ENCODE peak calls at places on chromosomes 1 and 21, in ten cellular contexts. L is activated T-helper 1 cell treated with anti-CD3 and anti-CD28 coated beads, Interleukin-12 subunit alpha, Interleukin-12 subunit beta, Interleukin-2, Interleukin-4 antibody, amounts not matched to agents 30 ng/mL and 10 ng/mL and 1 ng/mL, durations not matched to agents 14 hours and 24 hours and 36 hours; I is NCI-H460; B is T-helper 2 cell; C is ovary; T is naive thymus-derived CD4-positive, alpha-beta T cell; M is KG1; A is iPS-NIHi11; U is skeletal muscle cell; H is AG08395. R is an unnamed sample.

GRCh38 chr1:173149887-173150286 is 57.2 kb downstream of the TNFSF4 start:
- DNase-seq in L (no peak), I (peak; percentile 70), B (no peak), C (no peak), T (no peak), M (no peak), A (no peak), U (peak; percentile 95), H (peak; percentile 49), R (peak; percentile 24)

GRCh38 chr1:75412616-75413015 is 198.3 kb downstream of the SLC44A5 start:
- DNase-seq in L (no peak), I (no peak), B (no peak), C (no peak), T (no peak), M (no peak), A (no peak), U (no peak), H (no peak), R (no peak)

GRCh38 chr1:199173356-199173755 is 534.5 kb downstream of the PTPRC start:
- DNase-seq in L (peak; percentile 35), I (no peak), B (no peak), C (no peak), T (peak; percentile 25), M (peak; percentile 30), A (no peak), U (peak; percentile 15), H (no peak), R (no peak)

GRCh38 chr1:9289090-9289534 is 3.6 kb upstream of the SPSB1 start:
- DNase-seq in L (peak; percentile 69), I (peak; percentile 60), B (peak; percentile 59), C (peak; percentile 78), T (peak; percentile 74), M (peak; percentile 57), A (no peak), U (no peak), H (no peak), R (peak; percentile 75)

GRCh38 chr1:178694923-178695525 is 30.0 kb upstream of the RALGPS2 start:
- DNase-seq in L (no peak), I (no peak), B (no peak), C (no peak), T (no peak), M (no peak), A (no peak), U (no peak), H (no peak), R (no peak)

GRCh38 chr1:16019580-16020277 is 1.9 kb upstream of the HSPB7 start:
- DNase-seq in L (no peak), I (no peak), B (no peak), C (peak; percentile 43), T (no peak), M (no peak), A (no peak), U (no peak), H (peak; percentile 62), R (peak; percentile 71)

GRCh38 chr1:46302091-46303037 is 1.1 kb downstream of the LRRC41 start:
- DNase-seq in L (peak; percentile 50), I (peak; percentile 11), B (peak; percentile 28), C (peak; percentile 53), T (peak; percentile 55), M (peak; percentile 51), A (peak; percentile 74), U (no peak), H (peak; percentile 53), R (peak; percentile 64)

GRCh38 chr1:224132901-224133300 is 19.0 kb downstream of the FBXO28 start:
- DNase-seq in L (no peak), I (no peak), B (no peak), C (no peak), T (no peak), M (no peak), A (no peak), U (no peak), H (no peak), R (no peak)

GRCh38 chr1:160128636-160129035 is 13.1 kb downstream of the ATP1A2 start:
- DNase-seq in L (no peak), I (no peak), B (no peak), C (no peak), T (no peak), M (no peak), A (no peak), U (no peak), H (no peak), R (no peak)

GRCh38 chr1:31575373-31576140 is 758 bp upstream of the TINAGL1 start:
- DNase-seq in L (no peak), I (no peak), B (no peak), C (peak; percentile 27), T (no peak), M (no peak), A (no peak), U (no peak), H (no peak), R (no peak)

GRCh38 chr1:226649780-226650179 is 89.3 kb downstream of the ITPKB start:
- DNase-seq in L (no peak), I (no peak), B (no peak), C (no peak), T (peak; percentile 48), M (no peak), A (peak; percentile 25), U (no peak), H (peak; percentile 31), R (no peak)

GRCh38 chr1:212987702-212988322 is 27.9 kb downstream of the ANGEL2 start:
- DNase-seq in L (no peak), I (no peak), B (no peak), C (no peak), T (no peak), M (no peak), A (no peak), U (no peak), H (peak; percentile 25), R (no peak)

GRCh38 chr21:27021801-27022200 is 54.9 kb upstream of the ADAMTS5 start:
- DNase-seq in L (no peak), I (no peak), B (no peak), C (no peak), T (no peak), M (no peak), A (no peak), U (no peak), H (no peak), R (no peak)

GRCh38 chr1:10528066-10529014 is 53.6 kb downstream of the PEX14 start:
- DNase-seq in L (no peak), I (peak; percentile 86), B (no peak), C (no peak), T (no peak), M (no peak), A (no peak), U (peak; percentile 48), H (peak; percentile 93), R (peak; percentile 61)

GRCh38 chr1:212514056-212514614 is 81.4 kb downstream of the NENF start:
- DNase-seq in L (no peak), I (peak; percentile 37), B (no peak), C (peak; percentile 21), T (no peak), M (no peak), A (peak; percentile 62), U (no peak), H (peak; percentile 30), R (peak; percentile 57)

GRCh38 chr1:216600730-216601426 is 122.4 kb downstream of the ESRRG start:
- DNase-seq in L (peak; percentile 0), I (peak; percentile 86), B (no peak), C (peak; percentile 68), T (no peak), M (no peak), A (peak; percentile 73), U (peak; percentile 39), H (peak; percentile 83), R (peak; percentile 77)

GRCh38 chr1:205017036-205017435 is 26.0 kb upstream of the CNTN2 start:
- DNase-seq in L (no peak), I (no peak), B (no peak), C (no peak), T (no peak), M (no peak), A (no peak), U (no peak), H (no peak), R (no peak)